ENCODE peak calls at places on chromosomes 12 and 14, in four cellular contexts. P is activated CD4-positive, alpha-beta T cell treated with anti-CD3 and anti-CD28 coated beads, Interleukin-2, amount 10 ng/mL, durations not matched to agents 7 days and 5 days; A is NCI-H2171; L is AG08395. F is an unnamed sample.

GRCh38 chr14:22387776-22388241 is 201.2 kb downstream of the DAD1 start:
- DNase-seq in A (no peak), P (no peak), L (no peak), F (no peak)

GRCh38 chr12:45789025-45789424 is 59.5 kb downstream of the ARID2 start:
- DNase-seq in P (no peak), L (peak), A (no peak), F (no peak)

GRCh38 chr14:31568671-31569070 is 7.5 kb downstream of the NUBPL start:
- DNase-seq in A (no peak), P (no peak), L (no peak), F (no peak)

GRCh38 chr12:77294016-77294415 is 228.6 kb upstream of the E2F7 start:
- DNase-seq in L (no peak), A (no peak), P (no peak), F (no peak)

GRCh38 chr12:64737539-64737938 is 21.7 kb downstream of the GNS start:
- DNase-seq in P (peak), A (peak), L (no peak), F (no peak)

GRCh38 chr12:131671871-131672270 is 39.0 kb upstream of the SFSWAP start:
- DNase-seq in P (no peak), A (peak), L (no peak), F (no peak)

GRCh38 chr14:70714055-70714550 is 72.4 kb downstream of the TTC9 start:
- DNase-seq in A (peak), L (peak), P (peak), F (peak)

GRCh38 chr14:21923820-21924219 is 250.2 kb upstream of the OR4E1 start:
- DNase-seq in P (peak), L (no peak), A (no peak), F (no peak)

GRCh38 chr12:67927815-67928214 is 61.4 kb upstream of the IFNG-AS1 start:
- DNase-seq in P (no peak), L (no peak), A (no peak), F (no peak)

GRCh38 chr14:99137001-99137700 is 134.8 kb downstream of the BCL11B start:
- DNase-seq in L (no peak), P (no peak), A (no peak), F (no peak)

GRCh38 chr14:77598366-77599050 is 17.9 kb downstream of the SPTLC2 start:
- DNase-seq in A (no peak), P (peak), L (no peak), F (no peak)

GRCh38 chr14:91573894-91574837 is 64.1 kb upstream of the PPP4R3A start:
- DNase-seq in A (peak), P (peak), L (peak), F (peak)

GRCh38 chr14:74682169-74682952 is 30.5 kb downstream of the AREL1 start:
- DNase-seq in P (no peak), A (no peak), L (no peak), F (no peak)

GRCh38 chr12:9214536-9214935 is 6.3 kb upstream of the PZP start:
- DNase-seq in P (no peak), A (no peak), L (no peak), F (no peak)

F was measured in NCI-H1694 treated with DMSO at 0.1 percent for 48 hours.